ENCODE peak calls at places on chromosome 4, in eight cellular contexts. S is OCI-LY7, R is HCT116, J is MM.1S, C is GM23248, N is GM23338, P is SK-N-SH, E is hepatocyte. U is an unnamed sample.

GRCh38 chr4:4334798-4335520 is 44.9 kb downstream of the ZBTB49 start:
- DNase-seq in C (peak; percentile 63), R (peak; percentile 43), J (peak; percentile 81), E (peak; percentile 83), P (peak; percentile 66), S (peak; percentile 85), N (peak; percentile 79), U (peak; percentile 71)

GRCh38 chr4:56979674-56980073 is 978 bp downstream of the POLR2B start:
- DNase-seq in P (no peak), R (no peak), S (peak; percentile 47), N (peak; percentile 46), E (peak; percentile 48), C (peak; percentile 69), J (peak; percentile 56), U (peak; percentile 33)

GRCh38 chr4:77445846-77446245 is 159.8 kb upstream of the CXCL13 start:
- DNase-seq in E (no peak), J (no peak), R (no peak), N (no peak), P (no peak), C (no peak), S (no peak), U (no peak)

GRCh38 chr4:180190382-180190781 is 2052.8 kb upstream of the TENM3 start:
- DNase-seq in J (no peak), C (no peak), S (no peak), N (no peak), R (no peak), E (no peak), P (no peak), U (no peak)

GRCh38 chr4:85081196-85081595 is 114.7 kb upstream of the WDFY3 start:
- DNase-seq in R (no peak), E (no peak), N (no peak), J (peak; percentile 33), P (no peak), S (no peak), C (no peak), U (peak; percentile 28)

GRCh38 chr4:172480471-172480870 is 667.3 kb downstream of the GALNTL6 start:
- DNase-seq in E (no peak), R (no peak), J (no peak), P (no peak), N (no peak), S (no peak), C (no peak), U (no peak)

GRCh38 chr4:168076989-168077725 is 15.2 kb upstream of the ANXA10 start:
- DNase-seq in P (peak; percentile 37), S (peak; percentile 52), R (peak; percentile 88), J (peak; percentile 62), N (peak; percentile 75), C (peak; percentile 69), E (peak; percentile 80), U (peak; percentile 85)

GRCh38 chr4:22496165-22496813 is 19.6 kb downstream of the ADGRA3 start:
- DNase-seq in R (no peak), N (no peak), E (no peak), S (no peak), J (no peak), C (peak; percentile 32), P (no peak), U (no peak)

GRCh38 chr4:182369211-182369610 is 126.0 kb downstream of the TENM3 start:
- DNase-seq in J (no peak), N (peak; percentile 14), C (no peak), S (no peak), P (no peak), E (no peak), R (no peak), U (no peak)

GRCh38 chr4:1830642-1831228 is 25.2 kb downstream of the LETM1 start:
- DNase-seq in R (no peak), N (no peak), C (no peak), J (no peak), E (no peak), P (no peak), S (no peak), U (no peak)

GRCh38 chr4:85783483-85783882 is 308.5 kb downstream of the ARHGAP24 start:
- DNase-seq in C (peak; percentile 95), N (no peak), E (no peak), J (no peak), P (no peak), S (peak; percentile 27), R (no peak), U (peak; percentile 63)

GRCh38 chr4:182090186-182090585 is 153.0 kb upstream of the TENM3 start:
- DNase-seq in J (no peak), E (no peak), C (no peak), S (no peak), P (peak; percentile 66), N (no peak), R (no peak), U (no peak)

GRCh38 chr4:151921371-151921770 is 160.6 kb upstream of the GATB start:
- DNase-seq in N (no peak), J (no peak), S (no peak), E (no peak), R (no peak), C (peak; percentile 59), P (no peak), U (peak; percentile 41)

GRCh38 chr4:127355738-127356137 is 277.0 kb upstream of the INTU start:
- DNase-seq in S (no peak), J (no peak), P (no peak), C (peak; percentile 14), E (no peak), R (no peak), N (no peak), U (no peak)

GRCh38 chr4:55854132-55854531 is 684 bp downstream of the EXOC1 start:
- DNase-seq in S (peak; percentile 23), N (no peak), C (peak; percentile 34), J (no peak), R (no peak), E (peak; percentile 7), P (peak; percentile 14), U (peak; percentile 14)

GRCh38 chr4:115353370-115353769 is 239.9 kb upstream of the NDST4 start:
- DNase-seq in E (no peak), N (no peak), R (no peak), S (no peak), C (no peak), J (no peak), P (no peak), U (no peak)

GRCh38 chr4:1187182-1187581 is 14.8 kb upstream of the SPON2 start:
- DNase-seq in R (no peak), E (no peak), C (no peak), S (no peak), J (peak; percentile 83), P (no peak), N (no peak), U (no peak)

GRCh38 chr4:139749313-139749712 is 83.7 kb downstream of the MGST2 start:
- DNase-seq in R (no peak), S (no peak), P (no peak), N (no peak), J (no peak), C (no peak), E (no peak), U (no peak)

GRCh38 chr4:176339936-176340761 is 20.4 kb downstream of the SPCS3 start:
- DNase-seq in E (no peak), R (no peak), C (peak; percentile 34), N (no peak), P (peak; percentile 5), S (no peak), J (no peak), U (no peak)

GRCh38 chr4:122976111-122976510 is 53.7 kb upstream of the NUDT6 start:
- DNase-seq in J (no peak), R (no peak), N (no peak), P (no peak), C (no peak), E (no peak), S (no peak), U (no peak)

DNA sequence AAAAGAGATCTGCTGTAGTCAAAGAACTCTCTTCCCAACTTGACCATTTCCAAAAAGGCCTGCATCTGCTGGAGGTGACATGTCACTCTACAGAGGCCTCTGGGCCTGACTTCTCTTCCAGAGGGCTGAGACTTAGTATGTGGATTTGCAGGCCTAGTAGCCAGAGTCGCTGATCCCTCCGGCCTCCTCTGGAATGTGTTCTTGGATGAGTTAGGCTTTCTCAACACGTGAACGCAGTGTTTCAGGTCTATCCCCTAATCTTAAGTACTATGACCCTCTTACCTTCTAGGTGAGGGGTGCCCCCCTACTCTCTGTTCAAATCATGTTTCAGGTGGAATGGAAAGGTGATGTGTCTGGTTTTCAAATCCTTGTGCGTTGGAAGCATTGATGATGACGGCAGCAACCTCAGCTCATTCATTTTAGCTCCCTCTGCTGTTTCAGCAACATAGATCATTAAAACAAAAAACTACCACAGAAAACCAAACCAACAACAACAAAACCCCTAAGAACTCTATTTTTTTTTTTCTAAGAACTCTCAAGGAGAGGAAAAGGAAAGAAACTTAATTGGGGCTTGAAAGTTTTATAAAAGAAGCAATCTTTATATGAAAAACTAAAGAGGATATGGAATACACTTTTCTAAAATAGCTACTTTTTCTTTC is 56.4 kb downstream of the RWDD4 start:
- DNase-seq in E (no peak), S (no peak), N (peak; percentile 46), C (peak; percentile 53), J (no peak), P (no peak), R (no peak), U (no peak)
- TF ChIP-seq EZH2phosphoT487 in E (no peak), S (no peak), N (no peak), C (no peak), J (no peak), P (no peak), R (no peak), U (no peak)

GRCh38 chr4:101853028-101853427 is 62.5 kb downstream of the BANK1 start:
- DNase-seq in C (no peak), N (no peak), R (no peak), E (no peak), J (no peak), S (no peak), P (no peak), U (no peak)

GRCh38 chr4:101857176-101857575 is 66.6 kb downstream of the BANK1 start:
- DNase-seq in N (no peak), R (no peak), E (no peak), P (no peak), C (no peak), J (no peak), S (no peak), U (no peak)

GRCh38 chr4:101855239-101855638 is 64.7 kb downstream of the BANK1 start:
- DNase-seq in S (no peak), R (no peak), E (no peak), J (no peak), N (no peak), C (no peak), P (no peak), U (no peak)

GRCh38 chr4:101853691-101854090 is 63.2 kb downstream of the BANK1 start:
- DNase-seq in E (no peak), N (no peak), J (no peak), R (no peak), C (peak; percentile 41), P (no peak), S (no peak), U (no peak)

GRCh38 chr4:101856149-101856548 is 65.6 kb downstream of the BANK1 start:
- DNase-seq in P (no peak), N (no peak), C (no peak), J (no peak), R (no peak), E (no peak), S (no peak), U (no peak)
- H3K9me2 ChIP-seq in P (no peaks in the 10 kb centered on the region), N (no peaks in the 10 kb centered on the region), C (no peaks in the 10 kb centered on the region), J (no peaks in the 10 kb centered on the region), R (no peaks in the 10 kb centered on the region), E (no peaks in the 10 kb centered on the region), S (no peaks in the 10 kb centered on the region), U (no peaks in the 10 kb centered on the region)

GRCh38 chr4:6177587-6178197 is 22.7 kb downstream of the JAKMIP1 start:
- DNase-seq in S (peak; percentile 78), R (no peak), C (no peak), E (no peak), J (no peak), N (peak; percentile 66), P (no peak), U (no peak)
- TF ChIP-seq EZH2phosphoT487 in S (no peak), R (no peak), C (no peak), E (no peak), J (no peak), N (no peak), P (no peak), U (no peak)

GRCh38 chr4:138659041-138659565 is 356.5 kb upstream of the NOCT start:
- DNase-seq in C (no peak), J (no peak), N (peak; percentile 33), S (no peak), P (no peak), R (no peak), E (no peak), U (no peak)
- H3K9me2 ChIP-seq in C (no peaks in the 10 kb centered on the region), J (no peaks in the 10 kb centered on the region), N (peaks cover 25% of the 10 kb centered on the region), S (no peaks in the 10 kb centered on the region), P (no peaks in the 10 kb centered on the region), R (no peaks in the 10 kb centered on the region), E (no peaks in the 10 kb centered on the region), U (no peaks in the 10 kb centered on the region)

U was measured in PC-3.